ENCODE peak calls at places on chromosome 1, in five cellular contexts. R is iPS-NIHi11; O is activated T-cell treated with anti-CD3 and anti-CD28 coated beads, Interleukin-2, amount 50 U/mL, for 24 hours; A is Kasumi-1; J is kidney epithelial cell. P is an unnamed sample.

GRCh38 chr1:214018605-214019268 is 31.0 kb downstream of the PROX1 start:
- DNase-seq in A (no peak), J (no peak), R (no peak), O (no peak), P (no peak)

GRCh38 chr1:54488831-54489626 is 59.0 kb upstream of the ACOT11 start:
- DNase-seq in O (peak; percentile 86), J (no peak), A (peak; percentile 62), R (peak; percentile 91), P (peak; percentile 94)

GRCh38 chr1:204475651-204476432 is 18.8 kb downstream of the PIK3C2B start:
- DNase-seq in O (no peak), A (peak; percentile 58), J (no peak), R (no peak), P (no peak)

GRCh38 chr1:67586596-67586995 is 98.4 kb upstream of the GADD45A start:
- DNase-seq in O (no peak), A (no peak), R (no peak), J (no peak), P (no peak)

GRCh38 chr1:9280015-9280860 is 12.5 kb upstream of the SPSB1 start:
- DNase-seq in J (peak; percentile 81), R (peak; percentile 69), A (no peak), O (peak; percentile 73), P (no peak)

GRCh38 chr1:197465528-197466205 is 197.6 kb downstream of the CRB1 start:
- DNase-seq in J (no peak), A (no peak), R (no peak), O (no peak), P (no peak)

GRCh38 chr1:14970115-14970798 is 183.3 kb upstream of the TMEM51 start:
- DNase-seq in O (no peak), R (peak; percentile 72), J (peak; percentile 83), A (no peak), P (no peak)

GRCh38 chr1:161382214-161383019 is 14.7 kb upstream of the CFAP126 start:
- DNase-seq in O (no peak), A (peak; percentile 82), J (no peak), R (peak; percentile 49), P (no peak)

GRCh38 chr1:7289694-7290093 is 481.4 kb upstream of the VAMP3 start:
- DNase-seq in J (no peak), A (no peak), O (no peak), R (no peak), P (no peak)

GRCh38 chr1:233244183-233244582 is 51.3 kb downstream of the PCNX2 start:
- DNase-seq in O (no peak), A (no peak), R (no peak), J (no peak), P (no peak)

GRCh38 chr1:154902920-154903566 is 33.0 kb upstream of the KCNN3 start:
- DNase-seq in O (no peak), J (no peak), R (no peak), A (no peak), P (no peak)

P was measured in ecto neural progenitor cell.